ENCODE peak calls at places on chromosomes 12 and 14, in eight cellular contexts. One of them, this sample, is unnamed.

GRCh38 chr14:78927261-78927660 is 757.1 kb downstream of the NRXN3 start:
- DNase-seq in A549: no peak
- DNase-seq in Panc1: no peak
- DNase-seq in GM12878: no peak
- DNase-seq in K562: no peak
- DNase-seq in SK-N-SH: no peak
- DNase-seq in HepG2: no peak
- DNase-seq in GM23338: no peak
- DNase-seq in this sample: no peak

GRCh38 chr12:27382126-27382795 is 49.6 kb downstream of the BMAL2 start:
- DNase-seq in GM23338: no peak
- DNase-seq in HepG2: no peak
- DNase-seq in GM12878: no peak
- DNase-seq in Panc1: no peak
- DNase-seq in A549: no peak
- DNase-seq in SK-N-SH: no peak
- DNase-seq in K562: no peak
- DNase-seq in this sample: no peak

GRCh38 chr14:50230601-50231474 is 540 bp downstream of the SOS2 start:
- DNase-seq in GM23338: peak; percentile 50
- DNase-seq in A549: peak; percentile 33
- DNase-seq in Panc1: peak; percentile 43
- DNase-seq in SK-N-SH: peak; percentile 75
- DNase-seq in K562: peak; percentile 41
- DNase-seq in GM12878: peak; percentile 36
- DNase-seq in HepG2: peak; percentile 29
- DNase-seq in this sample: peak; percentile 69

GRCh38 chr12:61810486-61810885 is 449.7 kb upstream of the USP15 start:
- DNase-seq in A549: no peak
- DNase-seq in Panc1: no peak
- DNase-seq in GM23338: peak; percentile 18
- DNase-seq in HepG2: no peak
- DNase-seq in SK-N-SH: no peak
- DNase-seq in K562: no peak
- DNase-seq in GM12878: no peak
- DNase-seq in this sample: no peak

GRCh38 chr14:52427460-52427859 is 113.3 kb downstream of the PTGER2 start:
- DNase-seq in SK-N-SH: no peak
- DNase-seq in A549: no peak
- DNase-seq in Panc1: no peak
- DNase-seq in GM12878: no peak
- DNase-seq in GM23338: no peak
- DNase-seq in K562: no peak
- DNase-seq in HepG2: no peak
- DNase-seq in this sample: no peak

GRCh38 chr14:98931126-98931525 is 340.9 kb downstream of the BCL11B start:
- DNase-seq in SK-N-SH: no peak
- DNase-seq in A549: no peak
- DNase-seq in GM23338: no peak
- DNase-seq in K562: no peak
- DNase-seq in GM12878: no peak
- DNase-seq in HepG2: no peak
- DNase-seq in Panc1: no peak
- DNase-seq in this sample: no peak

GRCh38 chr12:4274396-4274959 is 916 bp downstream of the CCND2 start:
- DNase-seq in K562: peak; percentile 15
- DNase-seq in A549: no peak
- DNase-seq in SK-N-SH: no peak
- DNase-seq in GM23338: peak; percentile 61
- DNase-seq in GM12878: no peak
- DNase-seq in HepG2: no peak
- DNase-seq in Panc1: no peak
- DNase-seq in this sample: peak; percentile 47

GRCh38 chr14:38116895-38117294 is 90.8 kb upstream of the SSTR1 start:
- DNase-seq in HepG2: no peak
- DNase-seq in GM23338: no peak
- DNase-seq in GM12878: no peak
- DNase-seq in Panc1: no peak
- DNase-seq in SK-N-SH: no peak
- DNase-seq in K562: no peak
- DNase-seq in A549: no peak
- DNase-seq in this sample: no peak

GRCh38 chr12:75954076-75954475 is 77.5 kb downstream of the PHLDA1 start:
- DNase-seq in HepG2: peak; percentile 82
- DNase-seq in K562: peak; percentile 47
- DNase-seq in SK-N-SH: no peak
- DNase-seq in A549: peak; percentile 92
- DNase-seq in GM23338: peak; percentile 57
- DNase-seq in GM12878: no peak
- DNase-seq in Panc1: no peak
- DNase-seq in this sample: no peak

GRCh38 chr12:4445156-4446020 is at the start of gene FGF6:
- DNase-seq in GM12878: no peak
- DNase-seq in HepG2: no peak
- DNase-seq in K562: no peak
- DNase-seq in GM23338: no peak
- DNase-seq in A549: no peak
- DNase-seq in SK-N-SH: no peak
- DNase-seq in Panc1: no peak
- DNase-seq in this sample: no peak

GRCh38 chr12:77167801-77168200 is 102.4 kb upstream of the E2F7 start:
- DNase-seq in GM12878: no peak
- DNase-seq in A549: no peak
- DNase-seq in Panc1: no peak
- DNase-seq in SK-N-SH: no peak
- DNase-seq in GM23338: no peak
- DNase-seq in K562: no peak
- DNase-seq in HepG2: no peak
- DNase-seq in this sample: no peak

GRCh38 chr12:81288651-81289050 is 210.8 kb downstream of the ACSS3 start:
- DNase-seq in A549: no peak
- DNase-seq in Panc1: no peak
- DNase-seq in GM23338: no peak
- DNase-seq in SK-N-SH: no peak
- DNase-seq in GM12878: no peak
- DNase-seq in K562: no peak
- DNase-seq in HepG2: no peak
- DNase-seq in this sample: no peak

GRCh38 chr12:81284137-81284536 is 206.3 kb downstream of the ACSS3 start:
- DNase-seq in GM12878: no peak
- DNase-seq in Panc1: no peak
- DNase-seq in GM23338: peak; percentile 28
- DNase-seq in SK-N-SH: no peak
- DNase-seq in A549: no peak
- DNase-seq in K562: no peak
- DNase-seq in HepG2: no peak
- DNase-seq in this sample: no peak
- TF ChIP-seq REST in GM12878: no peak
- TF ChIP-seq REST in Panc1: no peak
- TF ChIP-seq REST in GM23338: no peak
- TF ChIP-seq REST in SK-N-SH: no peak
- TF ChIP-seq REST in A549: no peak
- TF ChIP-seq REST in K562: no peak
- TF ChIP-seq REST in HepG2: no peak
- TF ChIP-seq REST in this sample: no peak

GRCh38 chr12:103442187-103442564 is 53.6 kb downstream of the C12orf42 start:
- DNase-seq in SK-N-SH: no peak
- DNase-seq in GM23338: no peak
- DNase-seq in GM12878: no peak
- DNase-seq in Panc1: no peak
- DNase-seq in K562: no peak
- DNase-seq in A549: no peak
- DNase-seq in HepG2: no peak
- DNase-seq in this sample: no peak
- TF ChIP-seq CTCF in SK-N-SH: no peak
- TF ChIP-seq CTCF in GM23338: no peak
- TF ChIP-seq CTCF in GM12878: no peak
- TF ChIP-seq CTCF in Panc1: no peak
- TF ChIP-seq CTCF in K562: no peak
- TF ChIP-seq CTCF in A549: no peak
- TF ChIP-seq CTCF in HepG2: no peak
- TF ChIP-seq CTCF in this sample: no peak

GRCh38 chr14:104604461-104605449 is at the start of gene TMEM179:
- DNase-seq in Panc1: no peak
- DNase-seq in A549: no peak
- DNase-seq in SK-N-SH: peak; percentile 76
- DNase-seq in GM23338: peak; percentile 86
- DNase-seq in GM12878: no peak
- DNase-seq in HepG2: peak; percentile 7
- DNase-seq in K562: peak; percentile 68
- DNase-seq in this sample: peak; percentile 7
- H3K4me3 ChIP-seq in Panc1: peak within 1 kb of the TSS; percentile 26
- H3K4me3 ChIP-seq in A549: peak within 1 kb of the TSS; percentile 34
- H3K4me3 ChIP-seq in SK-N-SH: no peak within 1 kb of the TSS
- H3K4me3 ChIP-seq in GM23338: peak within 1 kb of the TSS; percentile 61
- H3K4me3 ChIP-seq in GM12878: no peak within 1 kb of the TSS
- H3K4me3 ChIP-seq in HepG2: no peak within 1 kb of the TSS
- H3K4me3 ChIP-seq in K562: no peak within 1 kb of the TSS
- H3K4me3 ChIP-seq in this sample: no peak within 1 kb of the TSS

DNA sequence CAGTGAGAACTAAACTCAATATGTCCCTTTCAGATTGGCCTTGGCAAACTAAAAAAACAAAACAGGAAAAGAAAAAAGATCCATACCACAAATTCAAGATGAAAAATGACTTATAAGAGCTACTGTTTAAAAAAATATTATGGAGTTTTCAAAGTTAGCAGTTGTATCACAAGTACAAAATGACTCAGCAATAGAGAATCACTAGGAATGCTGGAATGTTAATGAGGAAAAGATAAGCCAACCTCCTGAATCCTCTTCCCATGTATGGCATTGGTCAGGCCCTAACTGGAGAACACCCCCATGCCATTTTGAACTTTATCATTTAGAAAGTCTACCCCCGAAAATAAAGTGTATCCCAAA is 62.2 kb downstream of the PPP1R36 start:
- DNase-seq in K562: no peak
- DNase-seq in GM12878: no peak
- DNase-seq in HepG2: no peak
- DNase-seq in A549: peak; percentile 47
- DNase-seq in SK-N-SH: no peak
- DNase-seq in GM23338: no peak
- DNase-seq in Panc1: no peak
- DNase-seq in this sample: no peak
- TF ChIP-seq REST in K562: no peak
- TF ChIP-seq REST in GM12878: no peak
- TF ChIP-seq REST in HepG2: no peak
- TF ChIP-seq REST in A549: no peak
- TF ChIP-seq REST in SK-N-SH: no peak
- TF ChIP-seq REST in GM23338: no peak
- TF ChIP-seq REST in Panc1: no peak
- TF ChIP-seq REST in this sample: no peak

DNA sequence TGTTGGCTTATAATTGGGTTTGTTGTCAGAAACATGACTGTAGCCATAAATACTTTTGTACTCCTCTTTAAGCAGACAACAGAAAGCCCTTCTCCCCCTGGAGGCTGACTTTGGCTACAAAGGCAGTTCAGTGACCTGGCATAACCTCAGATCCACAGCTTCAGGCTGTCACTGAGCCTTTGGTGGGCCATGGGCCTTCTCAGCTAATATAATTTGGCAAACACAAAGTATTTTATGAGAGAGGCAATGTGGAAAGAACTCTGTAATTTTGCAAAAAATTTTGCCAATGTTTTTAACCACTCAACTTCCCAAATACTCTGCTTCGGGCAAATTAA is 15.5 kb upstream of the MGP start:
- DNase-seq in HepG2: no peak
- DNase-seq in K562: no peak
- DNase-seq in GM12878: no peak
- DNase-seq in SK-N-SH: no peak
- DNase-seq in A549: no peak
- DNase-seq in Panc1: no peak
- DNase-seq in GM23338: peak; percentile 51
- DNase-seq in this sample: no peak
- TF ChIP-seq CTCF in HepG2: no peak
- TF ChIP-seq CTCF in K562: no peak
- TF ChIP-seq CTCF in GM12878: no peak
- TF ChIP-seq CTCF in SK-N-SH: no peak
- TF ChIP-seq CTCF in A549: no peak
- TF ChIP-seq CTCF in Panc1: no peak
- TF ChIP-seq CTCF in GM23338: peak; percentile 49
- TF ChIP-seq CTCF in this sample: no peak

This sample was measured in HL-60.